ENCODE peak calls at places on chromosomes 6 and 20, in nine cellular contexts. One of them, this sample, is unnamed.

GRCh38 chr20:54061106-54061881 is 9.1 kb downstream of the BCAS1 start:
- DNase-seq in left ventricle myocardium inferior: no peak
- DNase-seq in cardiac muscle cell: peak; percentile 64
- DNase-seq in H9: no peak
- DNase-seq in lower leg skin: no peak
- DNase-seq in breast epithelium: no peak
- DNase-seq in A549: no peak
- DNase-seq in mesothelial cell of epicardium: no peak
- DNase-seq in adrenal gland: no peak
- DNase-seq in this sample: no peak

GRCh38 chr6:107819976-107820551 is 4.0 kb downstream of the SCML4 start:
- DNase-seq in left ventricle myocardium inferior: no peak
- DNase-seq in cardiac muscle cell: peak; percentile 5
- DNase-seq in H9: peak; percentile 49
- DNase-seq in lower leg skin: no peak
- DNase-seq in breast epithelium: no peak
- DNase-seq in A549: no peak
- DNase-seq in mesothelial cell of epicardium: no peak
- DNase-seq in adrenal gland: no peak
- DNase-seq in this sample: peak; percentile 83

GRCh38 chr6:147382945-147383554 is 125.4 kb upstream of the SAMD5 start:
- DNase-seq in left ventricle myocardium inferior: no peak
- DNase-seq in cardiac muscle cell: peak; percentile 59
- DNase-seq in H9: no peak
- DNase-seq in lower leg skin: no peak
- DNase-seq in breast epithelium: no peak
- DNase-seq in A549: peak; percentile 5
- DNase-seq in mesothelial cell of epicardium: no peak
- DNase-seq in adrenal gland: no peak
- DNase-seq in this sample: no peak

GRCh38 chr6:7171119-7171518 is 63.4 kb downstream of the RREB1 start:
- DNase-seq in left ventricle myocardium inferior: no peak
- DNase-seq in cardiac muscle cell: no peak
- DNase-seq in H9: no peak
- DNase-seq in lower leg skin: no peak
- DNase-seq in breast epithelium: no peak
- DNase-seq in A549: no peak
- DNase-seq in mesothelial cell of epicardium: no peak
- DNase-seq in adrenal gland: no peak
- DNase-seq in this sample: no peak

GRCh38 chr6:17091122-17091521 is 10.7 kb upstream of the STMND1 start:
- DNase-seq in left ventricle myocardium inferior: no peak
- DNase-seq in cardiac muscle cell: peak; percentile 29
- DNase-seq in H9: no peak
- DNase-seq in lower leg skin: no peak
- DNase-seq in breast epithelium: no peak
- DNase-seq in A549: no peak
- DNase-seq in mesothelial cell of epicardium: no peak
- DNase-seq in adrenal gland: no peak
- DNase-seq in this sample: no peak

GRCh38 chr20:36018208-36018988 is 50.0 kb downstream of the CNBD2 start:
- DNase-seq in left ventricle myocardium inferior: no peak
- DNase-seq in cardiac muscle cell: no peak
- DNase-seq in H9: no peak
- DNase-seq in lower leg skin: no peak
- DNase-seq in breast epithelium: no peak
- DNase-seq in A549: no peak
- DNase-seq in mesothelial cell of epicardium: no peak
- DNase-seq in adrenal gland: no peak
- DNase-seq in this sample: no peak

GRCh38 chr6:149988550-149989336 is 25.0 kb downstream of the ULBP1 start:
- DNase-seq in left ventricle myocardium inferior: no peak
- DNase-seq in cardiac muscle cell: no peak
- DNase-seq in H9: peak; percentile 90
- DNase-seq in lower leg skin: peak; percentile 17
- DNase-seq in breast epithelium: no peak
- DNase-seq in A549: no peak
- DNase-seq in mesothelial cell of epicardium: no peak
- DNase-seq in adrenal gland: no peak
- DNase-seq in this sample: peak; percentile 65

GRCh38 chr20:19828233-19828632 is 70.2 kb downstream of the RIN2 start:
- DNase-seq in left ventricle myocardium inferior: no peak
- DNase-seq in cardiac muscle cell: no peak
- DNase-seq in H9: no peak
- DNase-seq in lower leg skin: no peak
- DNase-seq in breast epithelium: no peak
- DNase-seq in A549: peak; percentile 64
- DNase-seq in mesothelial cell of epicardium: no peak
- DNase-seq in adrenal gland: no peak
- DNase-seq in this sample: no peak

GRCh38 chr6:11947063-11947462 is 65.0 kb upstream of the HIVEP1 start:
- DNase-seq in left ventricle myocardium inferior: no peak
- DNase-seq in cardiac muscle cell: no peak
- DNase-seq in H9: no peak
- DNase-seq in lower leg skin: no peak
- DNase-seq in breast epithelium: no peak
- DNase-seq in A549: no peak
- DNase-seq in mesothelial cell of epicardium: no peak
- DNase-seq in adrenal gland: no peak
- DNase-seq in this sample: no peak

GRCh38 chr20:63775096-63775978 is 35.8 kb downstream of the SLC2A4RG start:
- DNase-seq in left ventricle myocardium inferior: no peak
- DNase-seq in cardiac muscle cell: peak; percentile 51
- DNase-seq in H9: peak; percentile 89
- DNase-seq in lower leg skin: no peak
- DNase-seq in breast epithelium: no peak
- DNase-seq in A549: no peak
- DNase-seq in mesothelial cell of epicardium: peak; percentile 86
- DNase-seq in adrenal gland: no peak
- DNase-seq in this sample: no peak

GRCh38 chr6:150683320-150683719 is 83.6 kb downstream of the PLEKHG1 start:
- DNase-seq in left ventricle myocardium inferior: peak; percentile 54
- DNase-seq in cardiac muscle cell: no peak
- DNase-seq in H9: no peak
- DNase-seq in lower leg skin: no peak
- DNase-seq in breast epithelium: no peak
- DNase-seq in A549: no peak
- DNase-seq in mesothelial cell of epicardium: no peak
- DNase-seq in adrenal gland: peak; percentile 38
- DNase-seq in this sample: no peak

GRCh38 chr6:35161265-35161664 is 20.1 kb upstream of the TCP11 start:
- DNase-seq in left ventricle myocardium inferior: no peak
- DNase-seq in cardiac muscle cell: no peak
- DNase-seq in H9: no peak
- DNase-seq in lower leg skin: no peak
- DNase-seq in breast epithelium: no peak
- DNase-seq in A549: no peak
- DNase-seq in mesothelial cell of epicardium: no peak
- DNase-seq in adrenal gland: no peak
- DNase-seq in this sample: no peak

GRCh38 chr6:117555882-117556498 is 46.3 kb downstream of the GOPC start:
- DNase-seq in left ventricle myocardium inferior: no peak
- DNase-seq in cardiac muscle cell: peak; percentile 49
- DNase-seq in H9: no peak
- DNase-seq in lower leg skin: peak; percentile 89
- DNase-seq in breast epithelium: no peak
- DNase-seq in A549: no peak
- DNase-seq in mesothelial cell of epicardium: no peak
- DNase-seq in adrenal gland: peak; percentile 23
- DNase-seq in this sample: no peak

GRCh38 chr6:12577124-12577845 is 139.3 kb upstream of the PHACTR1 start:
- DNase-seq in left ventricle myocardium inferior: no peak
- DNase-seq in cardiac muscle cell: peak; percentile 57
- DNase-seq in H9: no peak
- DNase-seq in lower leg skin: no peak
- DNase-seq in breast epithelium: no peak
- DNase-seq in A549: no peak
- DNase-seq in mesothelial cell of epicardium: no peak
- DNase-seq in adrenal gland: no peak
- DNase-seq in this sample: no peak

GRCh38 chr6:101083533-101084172 is 202.5 kb upstream of the ASCC3 start:
- DNase-seq in left ventricle myocardium inferior: no peak
- DNase-seq in cardiac muscle cell: peak; percentile 77
- DNase-seq in H9: no peak
- DNase-seq in lower leg skin: no peak
- DNase-seq in breast epithelium: no peak
- DNase-seq in A549: peak; percentile 21
- DNase-seq in mesothelial cell of epicardium: no peak
- DNase-seq in adrenal gland: no peak
- DNase-seq in this sample: no peak

GRCh38 chr20:7305971-7306370 is 538.5 kb downstream of the BMP2 start:
- DNase-seq in left ventricle myocardium inferior: no peak
- DNase-seq in cardiac muscle cell: no peak
- DNase-seq in H9: no peak
- DNase-seq in lower leg skin: no peak
- DNase-seq in breast epithelium: no peak
- DNase-seq in A549: no peak
- DNase-seq in mesothelial cell of epicardium: no peak
- DNase-seq in adrenal gland: no peak
- DNase-seq in this sample: no peak

GRCh38 chr6:97841763-97842162 is 558.7 kb upstream of the MMS22L start:
- DNase-seq in left ventricle myocardium inferior: no peak
- DNase-seq in cardiac muscle cell: peak; percentile 33
- DNase-seq in H9: no peak
- DNase-seq in lower leg skin: no peak
- DNase-seq in breast epithelium: no peak
- DNase-seq in A549: no peak
- DNase-seq in mesothelial cell of epicardium: no peak
- DNase-seq in adrenal gland: no peak
- DNase-seq in this sample: no peak

GRCh38 chr6:156451726-156452125 is 325.5 kb upstream of the ARID1B start:
- DNase-seq in left ventricle myocardium inferior: no peak
- DNase-seq in cardiac muscle cell: no peak
- DNase-seq in H9: no peak
- DNase-seq in lower leg skin: no peak
- DNase-seq in breast epithelium: no peak
- DNase-seq in A549: no peak
- DNase-seq in mesothelial cell of epicardium: no peak
- DNase-seq in adrenal gland: no peak
- DNase-seq in this sample: no peak

GRCh38 chr6:159977242-159978214 is 8.6 kb downstream of the IGF2R start:
- DNase-seq in left ventricle myocardium inferior: peak; percentile 76
- DNase-seq in cardiac muscle cell: peak; percentile 84
- DNase-seq in H9: no peak
- DNase-seq in lower leg skin: peak; percentile 87
- DNase-seq in breast epithelium: no peak
- DNase-seq in A549: no peak
- DNase-seq in mesothelial cell of epicardium: no peak
- DNase-seq in adrenal gland: peak; percentile 83
- DNase-seq in this sample: peak; percentile 51

GRCh38 chr6:44735631-44735963 is 348.1 kb downstream of the CDC5L start:
- DNase-seq in left ventricle myocardium inferior: no peak
- DNase-seq in cardiac muscle cell: peak; percentile 44
- DNase-seq in H9: no peak
- DNase-seq in lower leg skin: no peak
- DNase-seq in breast epithelium: no peak
- DNase-seq in A549: peak; percentile 3
- DNase-seq in mesothelial cell of epicardium: no peak
- DNase-seq in adrenal gland: no peak
- DNase-seq in this sample: peak; percentile 72

GRCh38 chr20:47778398-47779354 is 6.6 kb downstream of the SULF2 start:
- DNase-seq in left ventricle myocardium inferior: no peak
- DNase-seq in cardiac muscle cell: peak; percentile 16
- DNase-seq in H9: no peak
- DNase-seq in lower leg skin: no peak
- DNase-seq in breast epithelium: no peak
- DNase-seq in A549: no peak
- DNase-seq in mesothelial cell of epicardium: no peak
- DNase-seq in adrenal gland: no peak
- DNase-seq in this sample: no peak
- TF ChIP-seq CTCF in left ventricle myocardium inferior: no peak
- TF ChIP-seq CTCF in cardiac muscle cell: no peak
- TF ChIP-seq CTCF in H9: no peak
- TF ChIP-seq CTCF in lower leg skin: no peak
- TF ChIP-seq CTCF in breast epithelium: no peak
- TF ChIP-seq CTCF in A549: no peak
- TF ChIP-seq CTCF in mesothelial cell of epicardium: no peak
- TF ChIP-seq CTCF in adrenal gland: no peak
- TF ChIP-seq CTCF in this sample: no peak

GRCh38 chr6:27608916-27609883 is 136.3 kb upstream of the ZNF184 start:
- DNase-seq in left ventricle myocardium inferior: no peak
- DNase-seq in cardiac muscle cell: peak; percentile 85
- DNase-seq in H9: peak; percentile 68
- DNase-seq in lower leg skin: no peak
- DNase-seq in breast epithelium: no peak
- DNase-seq in A549: no peak
- DNase-seq in mesothelial cell of epicardium: no peak
- DNase-seq in adrenal gland: no peak
- DNase-seq in this sample: no peak
- TF ChIP-seq CTCF in left ventricle myocardium inferior: no peak
- TF ChIP-seq CTCF in cardiac muscle cell: peak; percentile 92
- TF ChIP-seq CTCF in H9: peak; percentile 88
- TF ChIP-seq CTCF in lower leg skin: no peak
- TF ChIP-seq CTCF in breast epithelium: no peak
- TF ChIP-seq CTCF in A549: peak; percentile 71
- TF ChIP-seq CTCF in mesothelial cell of epicardium: no peak
- TF ChIP-seq CTCF in adrenal gland: no peak
- TF ChIP-seq CTCF in this sample: peak; percentile 59

DNA sequence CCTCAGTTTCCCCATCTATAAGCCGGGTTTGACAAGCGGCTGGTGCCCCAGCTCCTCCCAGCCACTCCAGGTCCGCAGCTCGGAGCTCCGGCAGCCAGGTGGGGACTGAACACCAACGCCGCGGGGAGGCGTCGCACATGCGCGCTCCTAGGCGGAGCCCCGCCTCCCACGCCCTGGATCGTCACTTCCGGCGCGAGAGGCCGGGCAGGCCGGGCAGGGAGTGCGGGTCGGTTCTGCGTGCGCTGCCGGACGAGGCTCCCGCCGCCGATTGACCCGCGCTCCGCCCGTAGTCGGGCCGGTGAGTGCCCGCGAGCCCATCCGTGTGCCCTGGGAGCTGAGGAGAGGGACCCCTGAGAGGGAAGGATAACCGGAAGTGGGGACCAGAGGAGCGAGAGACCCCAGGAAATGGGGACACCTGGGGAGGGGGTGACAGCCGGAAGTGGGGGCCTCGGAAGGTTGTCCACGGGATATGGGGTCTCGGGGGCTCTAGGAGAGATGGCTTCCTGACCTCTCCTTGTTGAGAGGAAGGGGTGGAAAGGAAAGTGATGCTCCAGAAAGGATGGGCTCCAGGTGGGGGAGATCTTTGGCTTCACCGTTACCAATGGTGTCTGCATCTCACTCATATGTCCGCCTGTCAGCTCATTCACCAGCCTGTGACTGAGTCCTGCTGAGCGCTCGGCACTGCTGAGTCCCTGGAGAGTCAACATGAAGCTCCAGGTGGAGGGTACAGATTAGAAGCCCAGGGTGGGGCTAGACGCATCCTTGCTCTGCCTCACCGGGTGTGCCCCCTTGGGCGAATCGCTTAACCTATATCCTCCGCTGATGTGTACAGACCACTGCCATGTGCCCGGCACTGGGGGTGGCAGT is at the start of gene TTPAL:
- DNase-seq in left ventricle myocardium inferior: peak; percentile 88
- DNase-seq in cardiac muscle cell: peak; percentile 89
- DNase-seq in H9: peak; percentile 94
- DNase-seq in lower leg skin: peak; percentile 97
- DNase-seq in breast epithelium: peak; percentile 89
- DNase-seq in A549: peak; percentile 81
- DNase-seq in mesothelial cell of epicardium: peak; percentile 83
- DNase-seq in adrenal gland: peak; percentile 84
- DNase-seq in this sample: peak; percentile 95
- TF ChIP-seq CTCF in left ventricle myocardium inferior: peak; percentile 55
- TF ChIP-seq CTCF in cardiac muscle cell: peak; percentile 36
- TF ChIP-seq CTCF in H9: no peak
- TF ChIP-seq CTCF in lower leg skin: no peak
- TF ChIP-seq CTCF in breast epithelium: peak; percentile 16
- TF ChIP-seq CTCF in A549: peak; percentile 20
- TF ChIP-seq CTCF in mesothelial cell of epicardium: no peak
- TF ChIP-seq CTCF in adrenal gland: no peak
- TF ChIP-seq CTCF in this sample: peak; percentile 41

GRCh38 chr6:113488061-113488460 is 369.1 kb upstream of the MARCKS start:
- DNase-seq in left ventricle myocardium inferior: no peak
- DNase-seq in cardiac muscle cell: peak; percentile 42
- DNase-seq in H9: no peak
- DNase-seq in lower leg skin: no peak
- DNase-seq in breast epithelium: no peak
- DNase-seq in A549: no peak
- DNase-seq in mesothelial cell of epicardium: no peak
- DNase-seq in adrenal gland: no peak
- DNase-seq in this sample: no peak
- TF ChIP-seq CTCF in left ventricle myocardium inferior: no peak
- TF ChIP-seq CTCF in cardiac muscle cell: no peak
- TF ChIP-seq CTCF in H9: no peak
- TF ChIP-seq CTCF in lower leg skin: no peak
- TF ChIP-seq CTCF in breast epithelium: no peak
- TF ChIP-seq CTCF in A549: no peak
- TF ChIP-seq CTCF in mesothelial cell of epicardium: no peak
- TF ChIP-seq CTCF in adrenal gland: no peak
- TF ChIP-seq CTCF in this sample: no peak

This sample was measured in osteocyte.